ENCODE peak calls at places on chromosomes 11 and 22, in five cellular contexts. O is nephron progenitor cell, F is lower leg skin, U is neural crest cell, D is transverse colon. B is an unnamed sample.

GRCh38 chr22:29625090-29625825 is 21.8 kb downstream of the NF2 start:
- DNase-seq in O (peak), D (peak), F (no peak), U (peak), B (peak)

GRCh38 chr11:129117595-129118350 is 74.4 kb downstream of the ARHGAP32 start:
- DNase-seq in F (no peak), D (peak), O (peak), U (peak), B (peak)

GRCh38 chr11:44608654-44609027 is 43.2 kb downstream of the CD82 start:
- DNase-seq in D (no peak), O (no peak), U (no peak), F (no peak), B (no peak)

GRCh38 chr11:61954106-61955030 is 4.2 kb downstream of the BEST1 start:
- DNase-seq in U (no peak), D (no peak), O (no peak), F (no peak), B (no peak)

GRCh38 chr11:126521196-126521595 is 165.7 kb downstream of the ST3GAL4 start:
- DNase-seq in U (no peak), F (no peak), O (no peak), D (no peak), B (no peak)

GRCh38 chr11:75160328-75160757 is 9.4 kb downstream of the SLCO2B1 start:
- DNase-seq in U (no peak), F (no peak), O (no peak), D (no peak), B (no peak)

GRCh38 chr22:29664731-29665130 is 55.1 kb upstream of the CABP7 start:
- DNase-seq in F (peak), U (no peak), O (no peak), D (no peak), B (no peak)

GRCh38 chr11:33919645-33920044 is 27.8 kb upstream of the LMO2 start:
- DNase-seq in U (no peak), D (no peak), F (no peak), O (no peak), B (no peak)

GRCh38 chr11:60947666-60948065 is 4.3 kb downstream of the SLC15A3 start:
- DNase-seq in U (no peak), O (no peak), F (no peak), D (no peak), B (no peak)

GRCh38 chr11:3163241-3163981 is 1.7 kb downstream of the OSBPL5 start:
- DNase-seq in F (no peak), D (peak), O (no peak), U (no peak), B (no peak)

GRCh38 chr11:82939456-82939855 is 37.9 kb downstream of the DDIAS start:
- DNase-seq in F (no peak), O (no peak), U (no peak), D (no peak), B (no peak)

GRCh38 chr11:116731097-116731761 is 41.6 kb downstream of the BUD13 start:
- DNase-seq in U (peak), F (peak), D (no peak), O (peak), B (no peak)

GRCh38 chr11:65356394-65356972 is 1.9 kb downstream of the TIGD3 start:
- DNase-seq in O (no peak), D (no peak), U (no peak), F (no peak), B (no peak)

GRCh38 chr11:17351510-17352176 is at the start of gene NCR3LG1:
- DNase-seq in F (peak), U (peak), D (peak), O (peak), B (peak)

GRCh38 chr11:69269926-69270697 is 23.8 kb upstream of the MYEOV start:
- DNase-seq in O (no peak), U (no peak), D (no peak), F (no peak), B (no peak)

GRCh38 chr22:45934659-45935341 is 42.2 kb downstream of the WNT7B start:
- DNase-seq in O (no peak), U (no peak), F (no peak), D (no peak), B (peak)

GRCh38 chr11:75147191-75147874 is 3.6 kb upstream of the SLCO2B1 start:
- DNase-seq in F (peak), O (no peak), D (no peak), U (no peak), B (no peak)

GRCh38 chr11:70377645-70378044 is 20.7 kb upstream of the CTTN start:
- DNase-seq in O (no peak), U (no peak), F (peak), D (no peak), B (no peak)

GRCh38 chr11:115590254-115590653 is 86.0 kb upstream of the CADM1 start:
- DNase-seq in U (no peak), F (no peak), D (no peak), O (no peak), B (peak)

GRCh38 chr11:122659676-122660571 is 4.4 kb downstream of the UBASH3B start:
- DNase-seq in O (no peak), D (no peak), U (no peak), F (no peak), B (no peak)

GRCh38 chr11:2138075-2138435 is 1.1 kb downstream of the IGF2 start:
- DNase-seq in U (no peak), O (peak), D (no peak), F (no peak), B (no peak)

GRCh38 chr11:77619576-77620198 is 17.9 kb downstream of the CLNS1A start:
- DNase-seq in F (no peak), O (peak), D (no peak), U (peak), B (no peak)

GRCh38 chr11:1672613-1673400 is 24.2 kb upstream of the KRTAP5-6 start:
- DNase-seq in O (no peak), F (peak), D (no peak), U (no peak), B (no peak)

GRCh38 chr22:32473388-32473952 is 1.1 kb upstream of the FBXO7 start:
- DNase-seq in U (peak), F (no peak), D (peak), O (peak), B (no peak)

GRCh38 chr11:43930868-43931716 is 11.3 kb upstream of the C11orf96 start:
- DNase-seq in U (no peak), O (no peak), F (peak), D (no peak), B (no peak)

GRCh38 chr11:93728792-93729128 is 12.5 kb downstream of the TAF1D start:
- DNase-seq in O (no peak), U (no peak), D (no peak), F (no peak), B (no peak)

GRCh38 chr11:65637794-65638317 is at the start of gene SIPA1:
- DNase-seq in D (peak), O (peak), U (peak), F (no peak), B (peak)

GRCh38 chr11:37948258-37948657 is 1350.2 kb upstream of the RAG2 start:
- DNase-seq in U (no peak), D (no peak), F (no peak), O (no peak), B (no peak)

GRCh38 chr11:37942081-37942480 is 1344.0 kb upstream of the RAG2 start:
- DNase-seq in F (no peak), D (no peak), O (no peak), U (no peak), B (no peak)

GRCh38 chr11:37947816-37948215 is 1349.8 kb upstream of the RAG2 start:
- DNase-seq in F (no peak), U (no peak), D (no peak), O (no peak), B (no peak)

GRCh38 chr11:37952035-37952434 is 1354.0 kb upstream of the RAG2 start:
- DNase-seq in O (no peak), D (no peak), F (no peak), U (no peak), B (no peak)

DNA sequence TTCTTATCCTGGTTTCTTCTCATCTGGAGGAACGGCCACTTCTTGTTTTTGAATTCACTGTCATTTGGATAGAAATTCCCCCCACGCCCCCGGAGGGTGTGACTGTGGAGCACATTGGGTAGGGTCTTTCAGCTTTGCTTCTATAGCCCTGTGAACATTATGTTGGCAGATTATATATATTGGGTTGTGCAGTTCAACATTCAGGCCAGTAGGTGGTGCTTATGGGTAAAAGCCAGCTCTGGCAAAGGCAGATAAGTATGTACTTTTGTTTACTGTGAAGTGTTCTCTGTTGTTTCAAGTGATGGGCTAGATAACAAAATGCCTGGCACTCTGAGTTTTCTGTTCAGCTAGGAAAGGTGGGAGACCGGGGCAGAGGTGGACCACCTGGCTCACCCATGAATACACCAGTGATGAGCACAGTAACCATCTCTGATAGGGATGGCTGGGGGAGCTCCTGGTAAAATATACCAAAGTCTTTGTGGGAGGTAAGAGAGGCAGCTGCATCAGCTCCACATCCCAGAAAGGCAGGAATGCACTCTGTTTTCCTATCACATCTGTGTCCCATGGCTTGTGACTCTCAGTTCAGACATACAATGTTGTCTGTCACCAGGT is 1348.2 kb upstream of the RAG2 start:
- DNase-seq in F (no peak), O (peak), D (peak), U (peak), B (peak)
- TF ChIP-seq CTCF in F (no peak), O (peak), D (peak), U (peak), B (peak)

GRCh38 chr11:20448838-20449237 is 61.3 kb downstream of the PRMT3 start:
- DNase-seq in F (no peak), D (no peak), U (no peak), O (no peak), B (no peak)
- TF ChIP-seq CTCF in F (no peak), D (no peak), U (no peak), O (no peak), B (no peak)

DNA sequence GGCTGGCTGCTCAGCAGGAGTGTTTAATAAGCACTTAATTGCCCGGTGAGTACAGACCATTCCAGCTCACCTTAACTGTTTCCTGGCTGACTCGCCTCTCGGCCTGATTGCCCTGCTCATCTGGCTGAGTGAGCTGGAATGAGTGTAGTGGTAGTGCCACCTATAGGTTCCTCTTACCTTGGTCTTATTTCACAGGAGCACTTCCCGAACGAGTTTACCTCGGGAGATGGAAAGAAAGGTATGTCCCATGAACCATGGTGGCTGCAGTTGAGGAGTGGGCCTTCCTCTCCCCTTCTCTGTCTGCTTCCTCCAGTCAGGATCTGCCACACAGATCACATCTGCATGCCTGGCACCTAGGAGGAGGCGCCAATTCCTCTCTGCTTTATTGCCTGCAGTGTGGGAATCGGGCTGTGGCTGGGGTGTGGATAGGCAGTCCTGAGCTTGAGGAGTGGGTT is 26.7 kb downstream of the UPB1 start:
- DNase-seq in U (no peak), F (no peak), O (no peak), D (peak), B (peak)
- TF ChIP-seq CTCF in U (peak), F (no peak), O (peak), D (peak), B (peak)

GRCh38 chr22:42967933-42968332 is 47.0 kb downstream of the PACSIN2 start:
- DNase-seq in F (peak), U (no peak), O (no peak), D (peak), B (no peak)
- TF ChIP-seq CTCF in F (no peak), U (no peak), O (no peak), D (no peak), B (no peak)

GRCh38 chr11:11148598-11148997 is 204.5 kb downstream of the CSNK2A3 start:
- DNase-seq in U (no peak), D (no peak), O (no peak), F (no peak), B (no peak)

GRCh38 chr11:11146830-11147229 is 206.2 kb downstream of the CSNK2A3 start:
- DNase-seq in U (no peak), F (no peak), D (no peak), O (no peak), B (no peak)

GRCh38 chr11:11149671-11150459 is 203.2 kb downstream of the CSNK2A3 start:
- DNase-seq in O (no peak), D (no peak), U (no peak), F (no peak), B (no peak)

GRCh38 chr11:11143849-11144248 is 209.2 kb downstream of the CSNK2A3 start:
- DNase-seq in D (no peak), U (no peak), F (no peak), O (no peak), B (no peak)

DNA sequence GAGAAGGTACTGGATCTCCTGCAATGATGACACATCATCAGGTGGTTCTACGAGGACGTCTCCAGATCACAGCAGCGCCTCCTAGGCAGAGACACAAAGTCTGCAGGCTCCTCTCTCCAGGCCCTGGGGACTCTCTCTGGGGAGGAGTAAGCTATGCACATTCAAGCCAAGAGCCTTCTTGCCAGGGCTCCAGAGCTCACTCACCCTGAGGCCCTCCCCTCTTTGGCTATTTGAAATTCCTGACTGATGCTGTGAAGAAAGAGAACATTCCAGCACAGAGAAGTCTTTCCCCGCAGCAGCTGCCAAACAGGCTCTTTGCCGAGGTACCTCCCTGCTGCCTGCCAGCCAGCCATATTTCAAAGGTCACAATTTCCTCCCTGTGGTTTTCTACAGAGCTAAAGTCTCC is 204.9 kb downstream of the CSNK2A3 start:
- DNase-seq in D (peak), F (peak), U (no peak), O (peak), B (peak)
- TF ChIP-seq CTCF in D (peak), F (no peak), U (no peak), O (no peak), B (no peak)

GRCh38 chr11:106917973-106918372 is 100.3 kb downstream of the GUCY1A2 start:
- DNase-seq in D (no peak), O (peak), U (peak), F (no peak), B (no peak)
- TF ChIP-seq CTCF in D (no peak), O (peak), U (peak), F (no peak), B (no peak)

GRCh38 chr22:39519681-39520053 is 695 bp upstream of the ATF4 start:
- DNase-seq in D (peak), O (no peak), U (no peak), F (peak), B (peak)
- TF ChIP-seq CTCF in D (no peak), O (peak), U (peak), F (no peak), B (no peak)

B was measured in body of pancreas.